ENCODE peak calls at places on chromosome 15, in seven cellular contexts. G is NCI-H1105 treated with DMSO at 0.1 percent for 48 hours, L is DMS153, Y is frontal cortex, R is DMS53, B is NCI-H1694 treated with DMSO at 0.1 percent for 48 hours, V is HEK293T. M is an unnamed sample.

GRCh38 chr15:32704343-32705076 is 13.3 kb upstream of the GREM1 start:
- DNase-seq in G (no peak), L (no peak), Y (no peak), R (no peak), B (no peak), V (no peak), M (no peak)

GRCh38 chr15:59590027-59590426 is 21.6 kb upstream of the GCNT3 start:
- DNase-seq in G (no peak), L (no peak), Y (no peak), R (no peak), B (no peak), V (no peak), M (no peak)

GRCh38 chr15:72341361-72341760 is 21.4 kb upstream of the CELF6 start:
- DNase-seq in G (no peak), L (no peak), Y (no peak), R (peak), B (no peak), V (peak), M (no peak)

GRCh38 chr15:95458736-95459135 is 871.8 kb upstream of the NR2F2 start:
- DNase-seq in G (no peak), L (no peak), Y (no peak), R (no peak), B (no peak), V (no peak), M (no peak)

GRCh38 chr15:94840794-94841587 is 609.6 kb downstream of the MCTP2 start:
- DNase-seq in G (no peak), L (no peak), Y (no peak), R (peak), B (no peak), V (no peak), M (no peak)

GRCh38 chr15:40331637-40332036 is 8.1 kb downstream of the INAFM2 start:
- DNase-seq in G (no peak), L (no peak), Y (no peak), R (no peak), B (no peak), V (no peak), M (no peak)

GRCh38 chr15:23566070-23567050 is 886 bp downstream of the MKRN3 start:
- DNase-seq in G (peak), L (peak), Y (no peak), R (no peak), B (peak), V (no peak), M (no peak)

GRCh38 chr15:94075349-94075748 is 156.0 kb upstream of the MCTP2 start:
- DNase-seq in G (no peak), L (no peak), Y (no peak), R (no peak), B (peak), V (no peak), M (peak)

GRCh38 chr15:89034305-89034704 is 54.0 kb upstream of the ABHD2 start:
- DNase-seq in G (peak), L (no peak), Y (no peak), R (peak), B (no peak), V (no peak), M (no peak)

GRCh38 chr15:86863226-86863915 is 783.7 kb downstream of the AGBL1 start:
- DNase-seq in G (no peak), L (no peak), Y (no peak), R (no peak), B (no peak), V (no peak), M (no peak)

GRCh38 chr15:66740802-66741201 is 38.8 kb downstream of the SMAD6 start:
- DNase-seq in G (no peak), L (no peak), Y (no peak), R (no peak), B (no peak), V (no peak), M (no peak)

GRCh38 chr15:100095896-100096600 is 245.7 kb downstream of the ADAMTS17 start:
- DNase-seq in G (no peak), L (no peak), Y (no peak), R (no peak), B (no peak), V (no peak), M (no peak)

GRCh38 chr15:48507416-48508065 is 138.0 kb downstream of the FBN1 start:
- DNase-seq in G (peak), L (peak), Y (peak), R (peak), B (peak), V (peak), M (no peak)

GRCh38 chr15:80778964-80779657 is at the start of gene CEMIP:
- DNase-seq in G (peak), L (peak), Y (peak), R (peak), B (peak), V (peak), M (peak)

M was measured in Right ventricle myocardium inferior.